ENCODE peak calls at places on chromosomes 16 and 17, in six cellular contexts. W, U, X, Y, I and L are unnamed samples.

GRCh38 chr17:64200080-64201042 is 62.7 kb downstream of the TEX2 start:
- DNase-seq in W (peak; percentile 25), U (no peak), Y (peak; percentile 19), I (peak; percentile 74), X (no peak), L (no peak)

GRCh38 chr17:79201536-79202227 is 127.1 kb downstream of the ENGASE start:
- DNase-seq in X (no peak), W (no peak), Y (no peak), U (no peak), I (no peak), L (no peak)

GRCh38 chr17:10729334-10730193 is at the start of gene TMEM220:
- DNase-seq in U (peak; percentile 84), Y (no peak), W (peak; percentile 89), X (peak; percentile 85), I (peak; percentile 89), L (peak; percentile 94)

GRCh38 chr17:27413295-27413694 is 43.0 kb upstream of the KSR1 start:
- DNase-seq in X (no peak), Y (no peak), U (no peak), W (no peak), I (no peak), L (no peak)

GRCh38 chr17:59907467-59907866 is 14.5 kb downstream of the RPS6KB1 start:
- DNase-seq in I (no peak), W (no peak), X (no peak), U (no peak), Y (no peak), L (no peak)

GRCh38 chr17:47280072-47280811 is 26.6 kb downstream of the ITGB3 start:
- DNase-seq in U (no peak), W (no peak), Y (no peak), I (peak; percentile 66), X (no peak), L (no peak)

GRCh38 chr16:12994402-12994801 is 93.0 kb downstream of the SHISA9 start:
- DNase-seq in U (no peak), W (no peak), X (no peak), Y (no peak), I (no peak), L (no peak)

GRCh38 chr17:35963663-35964062 is 17.6 kb downstream of the CCL16 start:
- DNase-seq in I (no peak), U (no peak), X (no peak), Y (no peak), W (no peak), L (no peak)

GRCh38 chr16:85173981-85174751 is 61.9 kb upstream of the CIBAR2 start:
- DNase-seq in X (no peak), W (peak; percentile 77), Y (no peak), I (peak; percentile 80), U (no peak), L (no peak)

GRCh38 chr17:61307905-61308886 is 91.4 kb upstream of the TBX2 start:
- DNase-seq in Y (no peak), X (no peak), I (peak; percentile 91), U (peak; percentile 58), W (peak; percentile 18), L (no peak)

GRCh38 chr17:66714046-66715023 is 120.6 kb upstream of the CACNG5 start:
- DNase-seq in U (no peak), I (no peak), W (no peak), Y (no peak), X (peak; percentile 28), L (no peak)

GRCh38 chr17:66712453-66712852 is 122.5 kb upstream of the CACNG5 start:
- DNase-seq in I (no peak), W (no peak), Y (no peak), U (no peak), X (no peak), L (no peak)

GRCh38 chr17:66711403-66711802 is 123.5 kb upstream of the CACNG5 start:
- DNase-seq in X (no peak), W (no peak), I (no peak), Y (no peak), U (no peak), L (no peak)

GRCh38 chr17:66713533-66714042 is 121.3 kb upstream of the CACNG5 start:
- DNase-seq in W (no peak), I (no peak), U (no peak), X (no peak), Y (peak; percentile 85), L (no peak)

DNA sequence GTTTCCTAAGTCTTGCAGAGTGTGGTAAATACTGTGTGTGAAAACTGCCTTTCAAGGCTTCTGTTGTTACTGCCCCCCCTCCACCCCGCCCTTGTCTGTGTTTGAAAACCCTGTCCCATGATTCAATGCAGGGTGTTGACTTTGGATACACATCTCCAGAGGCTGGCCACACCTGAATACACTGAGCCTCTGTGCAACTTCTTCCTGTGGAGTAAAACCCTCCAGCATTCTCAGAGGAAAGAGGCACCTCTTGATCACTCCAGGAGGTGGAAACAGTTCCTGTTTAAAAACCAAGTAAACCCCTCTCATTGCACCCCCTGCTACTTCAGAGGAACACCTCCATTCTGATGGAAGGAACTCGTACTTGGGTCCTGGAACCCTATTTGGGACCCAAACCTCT is 123.0 kb upstream of the CACNG5 start:
- DNase-seq in X (no peak), W (no peak), U (no peak), Y (no peak), I (no peak), L (no peak)
- H3K27ac ChIP-seq in X (no peak overlapping the region), W (no peak overlapping the region), U (no peak overlapping the region), Y (no peak overlapping the region), I (peak overlapping the region; percentile 53), L (no peak overlapping the region)

GRCh38 chr16:73142995-73143394 is 95.1 kb upstream of the ZFHX3 start:
- DNase-seq in X (no peak), W (no peak), I (no peak), U (no peak), Y (no peak), L (no peak)

GRCh38 chr16:73142069-73142880 is 94.3 kb upstream of the ZFHX3 start:
- DNase-seq in I (no peak), U (no peak), Y (no peak), W (no peak), X (no peak), L (no peak)

GRCh38 chr16:73145166-73145565 is 97.2 kb upstream of the ZFHX3 start:
- DNase-seq in U (no peak), I (no peak), X (no peak), W (no peak), Y (no peak), L (no peak)

GRCh38 chr16:73140944-73141343 is 93.0 kb upstream of the ZFHX3 start:
- DNase-seq in I (no peak), W (peak; percentile 91), Y (no peak), U (no peak), X (no peak), L (no peak)

GRCh38 chr16:73143681-73144370 is 95.9 kb upstream of the ZFHX3 start:
- DNase-seq in I (peak; percentile 36), X (no peak), Y (no peak), W (no peak), U (no peak), L (no peak)
- H3K27ac ChIP-seq in I (no peak overlapping the region), X (peak overlapping the region; percentile 57), Y (no peak overlapping the region), W (no peak overlapping the region), U (peak overlapping the region; percentile 72), L (peak overlapping the region; percentile 55)

GRCh38 chr16:87033021-87033471 is 284.1 kb downstream of the C16orf95 start:
- DNase-seq in U (no peak), W (no peak), Y (no peak), X (no peak), I (no peak), L (no peak)
- H3K27ac ChIP-seq in U (no peak overlapping the region), W (no peak overlapping the region), Y (no peak overlapping the region), X (peak overlapping the region; percentile 54), I (peak overlapping the region; percentile 61), L (no peak overlapping the region)

DNA sequence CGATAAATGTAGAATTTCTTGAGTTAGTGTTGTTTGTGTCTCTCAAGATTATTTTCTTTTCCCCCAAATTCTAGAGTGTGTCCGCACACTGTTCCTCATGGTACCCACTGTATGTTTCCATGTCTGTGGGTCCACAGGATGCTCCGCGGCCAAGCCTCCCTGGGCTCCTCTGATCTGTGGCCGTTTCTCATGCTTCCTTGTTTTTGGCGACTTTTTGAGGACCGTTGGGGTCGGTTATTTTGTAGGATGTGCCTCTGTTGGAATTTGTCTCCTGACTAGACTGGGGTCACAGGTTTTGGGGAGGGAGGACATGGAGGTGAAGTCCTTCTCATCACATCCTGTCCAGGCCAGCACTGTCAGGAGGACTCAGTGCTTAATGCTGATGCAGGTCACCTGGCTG is 140.0 kb downstream of the LAT start:
- DNase-seq in U (no peak), Y (no peak), I (no peak), W (no peak), X (no peak), L (no peak)
- H3K27ac ChIP-seq in U (no peak overlapping the region), Y (no peak overlapping the region), I (no peak overlapping the region), W (no peak overlapping the region), X (no peak overlapping the region), L (no peak overlapping the region)

GRCh38 chr17:75808905-75809621 is 24.5 kb downstream of the UNK start:
- DNase-seq in W (peak; percentile 95), X (peak; percentile 87), U (peak; percentile 68), Y (peak; percentile 57), I (peak; percentile 77), L (no peak)
- H3K27ac ChIP-seq in W (peak overlapping the region; percentile 83), X (peak overlapping the region; percentile 83), U (peak overlapping the region; percentile 72), Y (peak overlapping the region; percentile 6), I (peak overlapping the region; percentile 90), L (peak overlapping the region; percentile 65)

GRCh38 chr16:1079341-1079740 is 6.8 kb downstream of the SSTR5 start:
- DNase-seq in W (no peak), X (no peak), I (no peak), U (no peak), Y (no peak), L (no peak)
- H3K27ac ChIP-seq in W (no peak overlapping the region), X (no peak overlapping the region), I (no peak overlapping the region), U (no peak overlapping the region), Y (no peak overlapping the region), L (no peak overlapping the region)

GRCh38 chr17:16293918-16294317 is 59.4 kb downstream of the CENPV start:
- DNase-seq in Y (no peak), W (no peak), U (no peak), X (no peak), I (no peak), L (no peak)

GRCh38 chr17:16300554-16300953 is 52.7 kb downstream of the CENPV start:
- DNase-seq in W (no peak), U (no peak), I (no peak), Y (no peak), X (no peak), L (no peak)

GRCh38 chr17:16294560-16294959 is 58.7 kb downstream of the CENPV start:
- DNase-seq in W (no peak), U (no peak), I (no peak), Y (no peak), X (no peak), L (no peak)

GRCh38 chr17:16298140-16298662 is 55.1 kb downstream of the CENPV start:
- DNase-seq in Y (no peak), I (no peak), X (no peak), U (no peak), W (no peak), L (no peak)

GRCh38 chr17:16297367-16298139 is 55.7 kb downstream of the CENPV start:
- DNase-seq in Y (no peak), U (no peak), X (no peak), I (no peak), W (no peak), L (no peak)
- H3K27ac ChIP-seq in Y (no peak overlapping the region), U (no peak overlapping the region), X (no peak overlapping the region), I (no peak overlapping the region), W (no peak overlapping the region), L (no peak overlapping the region)

DNA sequence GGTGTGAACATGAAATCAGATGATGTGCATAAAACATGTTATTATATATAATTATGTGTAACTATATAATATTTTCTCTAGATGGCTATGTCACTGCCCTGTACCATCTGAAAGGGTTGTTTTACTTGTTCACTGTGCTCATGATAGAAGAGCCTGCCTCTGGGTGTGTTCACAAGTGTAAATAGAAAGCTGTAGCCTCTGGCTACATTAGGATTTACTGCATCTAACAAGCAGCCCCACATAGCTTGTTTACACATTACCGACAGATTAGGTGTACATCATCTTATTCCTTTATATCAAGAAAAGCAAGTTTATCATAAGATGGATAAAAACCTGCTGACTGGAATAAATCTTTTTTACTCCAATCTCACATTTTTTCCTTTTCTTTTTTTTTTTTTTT is 46.1 kb downstream of the CHD9 start:
- DNase-seq in I (no peak), W (no peak), X (no peak), Y (no peak), U (no peak), L (no peak)
- H3K27ac ChIP-seq in I (peak overlapping the region; percentile 93), W (no peak overlapping the region), X (peak overlapping the region; percentile 93), Y (peak overlapping the region; percentile 96), U (peak overlapping the region; percentile 96), L (peak overlapping the region; percentile 93)